ENCODE peak calls at places on chromosomes 4 and X, in four cellular contexts. C is ovary, R is cardiac fibroblast, W is PC-3. Y is an unnamed sample.
A peak's percentile ranks its signal among the peaks of the same experiment; 100 is the strongest.

GRCh38 chr4:84912741-84913140 is 53.7 kb downstream of the WDFY3 start:
- DNase-seq in W (no peak), C (no peak), R (no peak), Y (no peak)

GRCh38 chrX:94455782-94456181 is 781.8 kb downstream of the FAM133A start:
- DNase-seq in W (no peak), R (no peak), C (no peak), Y (no peak)

GRCh38 chr4:119626943-119627266 is 1.7 kb downstream of the PDE5A start:
- DNase-seq in R (no peak), W (no peak), C (no peak), Y (no peak)

GRCh38 chrX:12223650-12224049 is 85.4 kb downstream of the FRMPD4 start:
- DNase-seq in R (no peak), C (no peak), W (peak; percentile 86), Y (peak; percentile 72)

GRCh38 chr4:128635141-128635911 is 174.2 kb upstream of the JADE1 start:
- DNase-seq in C (no peak), W (no peak), R (peak; percentile 96), Y (peak; percentile 83)

GRCh38 chr4:89531932-89532640 is 224.5 kb upstream of the GPRIN3 start:
- DNase-seq in R (no peak), W (no peak), C (no peak), Y (no peak)

GRCh38 chr4:102862016-102862415 is 6.8 kb upstream of the CISD2 start:
- DNase-seq in R (no peak), C (no peak), W (no peak), Y (no peak)

GRCh38 chrX:19257001-19257400 is 86.7 kb upstream of the PDHA1 start:
- DNase-seq in C (no peak), R (no peak), W (peak; percentile 17), Y (peak; percentile 67)

GRCh38 chrX:138709886-138710285 is 1.6 kb downstream of the FGF13 start:
- DNase-seq in R (no peak), C (no peak), W (no peak), Y (no peak)

GRCh38 chr4:15963001-15963451 is at the start of gene FGFBP2:
- DNase-seq in R (peak; percentile 44), W (peak; percentile 56), C (no peak), Y (peak; percentile 49)

GRCh38 chrX:125765347-125765746 is 400.7 kb downstream of the DCAF12L2 start:
- DNase-seq in W (no peak), C (no peak), R (no peak), Y (no peak)

GRCh38 chr4:116796022-116796421 is 289.4 kb downstream of the TRAM1L1 start:
- DNase-seq in R (no peak), C (no peak), W (no peak), Y (no peak)

GRCh38 chrX:17038681-17039161 is 92.3 kb downstream of the REPS2 start:
- DNase-seq in R (peak; percentile 89), W (no peak), C (peak; percentile 60), Y (peak; percentile 83)

GRCh38 chr4:182465114-182465513 is 221.9 kb downstream of the TENM3 start:
- DNase-seq in W (peak; percentile 13), R (no peak), C (no peak), Y (no peak)

GRCh38 chrX:19698125-19698524 is 182.8 kb upstream of the MAP3K15 start:
- DNase-seq in C (peak; percentile 43), W (peak; percentile 70), R (peak; percentile 70), Y (peak; percentile 81)

GRCh38 chrX:153903991-153904957 is at the start of gene AVPR2:
- DNase-seq in C (no peak), W (no peak), R (no peak), Y (no peak)

GRCh38 chr4:72375050-72375736 is 193.8 kb downstream of the ADAMTS3 start:
- DNase-seq in R (peak; percentile 46), C (no peak), W (peak; percentile 95), Y (peak; percentile 70)

GRCh38 chr4:112765317-112765989 is 128.5 kb downstream of the LARP7 start:
- DNase-seq in W (peak; percentile 26), R (peak; percentile 36), C (no peak), Y (peak; percentile 27)

GRCh38 chrX:48071064-48071985 is at the start of gene ZNF630:
- DNase-seq in C (peak; percentile 79), R (peak; percentile 62), W (peak; percentile 72), Y (peak; percentile 26)

GRCh38 chr4:187046471-187046870 is 322.8 kb upstream of the FAT1 start:
- DNase-seq in R (no peak), C (no peak), W (no peak), Y (no peak)

GRCh38 chr4:139770361-139770760 is 104.7 kb downstream of the MGST2 start:
- DNase-seq in W (no peak), R (no peak), C (no peak), Y (no peak)

GRCh38 chr4:110622841-110623709 is at the start of gene PITX2:
- DNase-seq in W (no peak), C (peak; percentile 71), R (peak; percentile 95), Y (peak; percentile 96)

GRCh38 chrX:20066968-20067708 is 49.6 kb downstream of the MAP7D2 start:
- DNase-seq in C (no peak), W (peak; percentile 73), R (peak; percentile 52), Y (peak; percentile 66)

GRCh38 chr4:40721730-40722171 is 28.0 kb upstream of the NSUN7 start:
- DNase-seq in C (no peak), R (no peak), W (peak; percentile 24), Y (peak; percentile 26)

GRCh38 chr4:121138014-121138413 is 26.1 kb downstream of the TNIP3 start:
- DNase-seq in C (no peak), W (no peak), R (no peak), Y (no peak)

GRCh38 chr4:5465529-5465928 is 242.8 kb downstream of the EVC2 start:
- DNase-seq in R (no peak), W (no peak), C (no peak), Y (no peak)

GRCh38 chrX:147916375-147916968 is 4.8 kb downstream of the FMR1 start:
- DNase-seq in C (no peak), R (no peak), W (no peak), Y (no peak)

GRCh38 chrX:151912221-151912620 is 468 bp upstream of the MAGEA4 start:
- DNase-seq in R (no peak), W (no peak), C (no peak), Y (no peak)

GRCh38 chr4:48268956-48269860 is at the start of gene TEC:
- DNase-seq in C (peak; percentile 53), R (peak; percentile 6), W (peak; percentile 50), Y (peak; percentile 56)

GRCh38 chrX:116961872-116962582 is 499.3 kb upstream of the CT83 start:
- DNase-seq in C (no peak), W (peak; percentile 14), R (no peak), Y (peak; percentile 13)

GRCh38 chr4:71066737-71067716 is 73.6 kb downstream of the DCK start:
- DNase-seq in R (no peak), W (peak; percentile 12), C (no peak), Y (no peak)

GRCh38 chr4:18012807-18013462 is 8.6 kb downstream of the LCORL start:
- DNase-seq in R (no peak), W (no peak), C (no peak), Y (no peak)

GRCh38 chr4:175411251-175411650 is 400.8 kb downstream of the GPM6A start:
- DNase-seq in W (no peak), R (no peak), C (no peak), Y (peak; percentile 33)

GRCh38 chrX:1486177-1486576 is 33.5 kb upstream of the ASMTL start:
- DNase-seq in C (no peak), W (no peak), R (no peak), Y (no peak)

GRCh38 chrX:70032797-70033196 is 16.9 kb downstream of the AWAT2 start:
- DNase-seq in W (no peak), R (peak; percentile 55), C (no peak), Y (no peak)

GRCh38 chr4:173748353-173748752 is 218.3 kb upstream of the HAND2 start:
- DNase-seq in W (no peak), C (no peak), R (peak; percentile 59), Y (peak; percentile 56)
- TF ChIP-seq CTCF in W (no peak), C (no peak), R (peak; percentile 6), Y (peak; percentile 46)

DNA sequence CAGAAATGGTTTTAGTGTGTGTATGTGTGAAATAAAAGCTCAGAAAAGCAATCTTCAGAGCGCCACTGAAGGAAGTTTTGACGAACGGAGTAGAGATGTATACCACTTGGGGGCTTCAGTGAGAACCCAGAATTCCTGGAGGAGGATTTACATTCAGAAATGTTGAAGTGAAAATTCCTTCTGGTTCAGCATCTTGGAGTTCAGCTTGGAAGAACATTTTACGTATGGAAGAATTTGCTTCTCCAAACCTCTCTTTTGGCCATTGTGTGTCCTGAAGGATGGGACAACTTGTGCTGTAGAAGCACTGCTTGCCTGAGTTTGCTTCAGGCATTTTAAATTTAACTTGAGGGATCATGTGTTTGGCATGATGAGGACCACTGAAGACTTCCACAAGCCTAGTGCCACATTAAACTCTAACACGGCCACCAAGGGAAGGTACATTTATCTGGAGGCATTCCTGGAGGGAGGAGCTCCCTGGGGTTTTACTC is 704 bp downstream of the SHROOM3 start:
- DNase-seq in W (no peak), R (no peak), C (no peak), Y (no peak)
- H3K4me3 ChIP-seq in W (no peak overlapping the region), R (no peak overlapping the region), C (no peak overlapping the region), Y (no peak overlapping the region)

GRCh38 chr4:161642708-161643107 is 521.1 kb downstream of the FSTL5 start:
- DNase-seq in C (no peak), W (peak; percentile 36), R (peak; percentile 10), Y (no peak)
- TF ChIP-seq CTCF in C (no peak), W (peak; percentile 51), R (no peak), Y (no peak)

DNA sequence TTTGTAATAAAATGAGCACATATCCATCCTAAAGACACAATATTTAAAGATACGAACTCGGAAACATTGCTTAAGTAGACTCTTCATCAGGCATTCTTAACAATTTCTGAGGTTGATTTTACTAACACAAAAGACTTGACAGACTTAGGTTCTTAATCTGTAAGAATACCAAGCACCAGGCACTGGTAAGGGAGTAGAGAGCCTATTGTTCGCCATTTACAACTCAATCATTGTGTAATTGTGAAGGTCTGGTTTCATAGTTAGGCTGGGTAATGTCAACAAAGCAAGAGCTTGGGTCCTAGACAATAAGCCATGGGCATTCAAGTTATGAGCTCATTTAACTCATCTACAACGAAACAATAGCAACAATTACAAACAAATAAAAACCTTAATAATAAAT is 664.2 kb upstream of the PCDH7 start:
- DNase-seq in W (no peak), C (no peak), R (no peak), Y (no peak)
- H3K4me3 ChIP-seq in W (no peak overlapping the region), C (no peak overlapping the region), R (no peak overlapping the region), Y (no peak overlapping the region)

GRCh38 chrX:150207733-150208132 is 155.4 kb upstream of the MAMLD1 start:
- DNase-seq in W (no peak), R (no peak), C (no peak), Y (no peak)

GRCh38 chrX:150216716-150217115 is 146.4 kb upstream of the MAMLD1 start:
- DNase-seq in W (no peak), C (peak; percentile 21), R (no peak), Y (no peak)

GRCh38 chrX:150211988-150212387 is 151.1 kb upstream of the MAMLD1 start:
- DNase-seq in R (no peak), C (no peak), W (peak; percentile 58), Y (peak; percentile 82)

GRCh38 chrX:150213481-150214030 is 149.6 kb upstream of the MAMLD1 start:
- DNase-seq in C (no peak), R (peak; percentile 14), W (no peak), Y (no peak)

GRCh38 chrX:150212672-150213480 is 150.2 kb upstream of the MAMLD1 start:
- DNase-seq in C (no peak), W (no peak), R (peak; percentile 71), Y (no peak)
- TF ChIP-seq CTCF in C (no peak), W (no peak), R (no peak), Y (no peak)